ENCODE peak calls at places on chromosomes 16 and 17, in eight cellular contexts. Y, B, Q, D, V, C, J and Z are unnamed samples.

GRCh38 chr16:88066680-88067529 is 115.7 kb downstream of the BANP start:
- DNase-seq in C (no peak), B (no peak), V (no peak), J (peak), D (no peak), Y (no peak), Q (no peak), Z (no peak)

GRCh38 chr17:14052886-14053615 is 16.3 kb upstream of the COX10 start:
- DNase-seq in Q (no peak), D (peak), V (peak), C (peak), Y (no peak), B (no peak), J (no peak), Z (no peak)

GRCh38 chr16:88866151-88866920 is at the start of gene PABPN1L:
- DNase-seq in C (no peak), Q (no peak), V (no peak), J (no peak), B (no peak), Y (no peak), D (no peak), Z (peak)

GRCh38 chr16:54098247-54098646 is 188.3 kb downstream of the IRX3 start:
- DNase-seq in Q (no peak), V (no peak), Y (no peak), D (no peak), J (no peak), C (no peak), B (no peak), Z (no peak)

GRCh38 chr16:81487301-81487720 is 42.7 kb downstream of the CMIP start:
- DNase-seq in Y (no peak), J (peak), D (no peak), C (no peak), B (no peak), V (no peak), Q (no peak), Z (no peak)

GRCh38 chr17:33848433-33848832 is 406.7 kb upstream of the CCL2 start:
- DNase-seq in C (no peak), Q (no peak), J (no peak), V (no peak), B (no peak), Y (no peak), D (no peak), Z (no peak)

GRCh38 chr17:9350083-9350482 is 225.5 kb downstream of the STX8 start:
- DNase-seq in Y (no peak), D (peak), Q (no peak), B (peak), C (no peak), V (no peak), J (no peak), Z (no peak)

GRCh38 chr17:17416007-17416399 is 60.8 kb upstream of the MED9 start:
- DNase-seq in Q (peak), J (no peak), Y (no peak), B (peak), V (peak), C (no peak), D (peak), Z (peak)

GRCh38 chr17:75109407-75110236 is at the start of gene ARMC7:
- DNase-seq in D (peak), J (peak), V (peak), Q (peak), B (peak), Y (peak), C (peak), Z (peak)

GRCh38 chr16:57630931-57631845 is 2.8 kb downstream of the ADGRG1 start:
- DNase-seq in V (no peak), C (no peak), J (no peak), B (no peak), Q (no peak), Y (no peak), D (no peak), Z (no peak)

GRCh38 chr16:67675579-67675935 is 8.9 kb downstream of the C16orf86 start:
- DNase-seq in D (no peak), Q (no peak), V (no peak), C (no peak), J (no peak), Y (no peak), B (no peak), Z (no peak)

GRCh38 chr16:67672306-67672705 is 5.7 kb downstream of the C16orf86 start:
- DNase-seq in Y (no peak), C (no peak), J (no peak), Q (no peak), V (no peak), B (no peak), D (no peak), Z (no peak)

GRCh38 chr16:67674851-67675578 is 8.4 kb downstream of the C16orf86 start:
- DNase-seq in B (no peak), Q (no peak), C (no peak), Y (no peak), D (no peak), J (no peak), V (no peak), Z (no peak)

GRCh38 chr16:67672739-67673662 is 6.4 kb downstream of the C16orf86 start:
- DNase-seq in B (peak), V (peak), J (peak), Q (peak), D (peak), Y (peak), C (peak), Z (peak)

DNA sequence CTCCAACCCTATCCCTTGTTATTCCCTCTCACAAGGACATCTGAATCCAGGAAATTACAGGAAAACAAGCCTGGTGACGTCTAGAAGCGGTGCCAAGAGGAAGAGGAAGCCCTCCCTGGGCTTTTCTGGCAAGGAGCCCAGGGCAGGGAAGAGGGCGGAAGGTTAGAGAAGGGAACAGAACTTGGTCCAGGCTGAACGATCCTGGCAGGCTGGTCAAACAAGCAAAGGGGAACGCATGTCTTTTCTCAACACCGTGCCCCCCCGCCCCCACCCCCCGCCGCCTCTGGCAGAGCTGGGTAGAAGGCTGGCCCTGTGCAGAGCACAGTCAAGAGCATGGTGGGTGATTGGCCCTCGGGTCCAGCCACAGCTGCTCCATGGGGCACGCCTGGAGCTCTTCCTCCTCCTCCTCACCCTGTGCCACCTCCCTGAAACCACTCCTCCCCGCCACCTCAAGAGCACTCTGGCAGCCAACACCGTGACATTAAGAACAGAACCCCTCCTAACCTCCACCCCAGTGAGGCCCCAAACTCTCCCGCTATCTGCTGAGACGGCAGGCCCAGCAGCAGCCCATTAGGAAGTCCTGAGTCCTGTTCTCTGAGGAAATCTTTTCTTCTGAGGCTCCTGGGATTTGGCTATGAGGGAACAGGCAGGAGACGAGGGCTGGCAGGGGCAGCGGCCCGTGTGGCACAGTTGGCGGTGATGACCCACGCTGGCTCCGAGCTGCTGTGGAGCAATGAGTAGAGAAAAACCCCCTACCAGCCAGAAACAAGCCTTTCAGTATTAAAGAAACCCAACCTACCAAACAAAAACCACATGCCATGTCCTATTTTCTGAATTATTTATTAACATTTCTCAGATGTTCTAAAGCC is 7.3 kb downstream of the C16orf86 start:
- DNase-seq in Y (peak), D (peak), C (no peak), B (no peak), J (peak), Q (peak), V (no peak), Z (no peak)
- H3K27ac ChIP-seq in Y (peak), D (no peak), C (peak), B (no peak), J (peak), Q (peak), V (peak), Z (no peak)

DNA sequence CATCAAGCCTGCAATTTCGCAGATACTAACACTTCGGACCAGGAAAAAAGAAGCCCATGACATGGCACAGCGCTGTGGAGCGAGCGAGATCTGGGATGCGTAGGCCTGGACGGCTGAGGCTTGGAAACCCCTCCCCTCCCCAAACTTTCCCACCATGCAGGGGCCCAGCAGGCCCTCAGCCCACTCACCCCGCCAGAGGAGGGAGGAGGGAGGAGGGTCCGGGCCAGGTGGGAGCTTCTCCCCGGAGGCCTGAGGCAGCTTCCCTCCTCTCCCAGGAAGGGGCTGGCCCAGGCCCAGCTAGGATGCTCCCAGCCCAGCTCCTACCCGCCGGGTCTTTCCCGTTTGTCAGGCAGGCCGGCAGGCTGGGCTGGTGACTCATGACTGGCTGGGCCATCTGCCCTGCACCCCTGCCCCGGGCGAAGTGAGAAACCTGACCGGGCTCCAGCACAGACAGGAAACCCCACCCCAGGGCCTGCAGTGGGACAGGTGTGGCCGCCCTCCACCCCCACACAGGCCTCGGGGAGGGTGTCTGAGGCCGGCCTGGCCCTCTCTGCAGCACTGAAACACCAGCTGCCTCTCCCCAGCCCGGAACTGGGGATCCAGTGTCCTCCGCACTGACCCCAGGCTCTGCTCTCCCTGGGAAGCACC is 34.3 kb upstream of the SLC38A10 start:
- DNase-seq in C (peak), B (peak), V (peak), Y (peak), J (peak), D (peak), Q (peak), Z (peak)
- H3K4me3 ChIP-seq in C (no peak), B (peak), V (no peak), Y (peak), J (peak), D (no peak), Q (no peak), Z (no peak)

DNA sequence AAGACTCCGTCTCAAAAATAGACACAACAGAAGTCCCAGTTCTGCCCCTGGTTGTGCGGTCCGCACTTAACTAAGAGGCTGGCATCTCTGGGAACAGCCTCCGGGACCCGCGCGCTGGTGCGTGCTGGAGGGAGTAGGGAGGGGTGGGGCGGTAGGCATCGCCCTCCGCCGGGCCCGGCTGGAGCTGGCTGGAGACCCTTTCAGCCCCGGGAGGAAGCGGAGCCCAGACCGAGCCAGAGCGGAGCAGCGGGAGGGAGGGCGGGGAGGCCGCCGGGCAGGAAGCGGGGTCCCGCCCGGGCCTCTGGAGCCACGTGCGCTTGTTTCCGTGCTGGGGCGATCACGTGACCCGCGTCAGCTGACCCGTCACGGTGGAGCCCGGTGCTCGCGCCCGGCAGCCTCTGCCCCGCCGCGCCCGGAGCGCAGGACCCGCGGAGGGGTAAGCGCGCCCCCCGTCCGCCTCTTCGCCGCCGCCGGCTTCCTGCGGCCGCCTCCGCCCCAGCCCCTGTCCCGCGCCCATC is at the start of gene WDR81:
- DNase-seq in B (peak), D (peak), V (peak), Y (peak), J (peak), C (peak), Q (peak), Z (peak)
- H3K27ac ChIP-seq in B (peak), D (peak), V (peak), Y (peak), J (peak), C (peak), Q (peak), Z (peak)

DNA sequence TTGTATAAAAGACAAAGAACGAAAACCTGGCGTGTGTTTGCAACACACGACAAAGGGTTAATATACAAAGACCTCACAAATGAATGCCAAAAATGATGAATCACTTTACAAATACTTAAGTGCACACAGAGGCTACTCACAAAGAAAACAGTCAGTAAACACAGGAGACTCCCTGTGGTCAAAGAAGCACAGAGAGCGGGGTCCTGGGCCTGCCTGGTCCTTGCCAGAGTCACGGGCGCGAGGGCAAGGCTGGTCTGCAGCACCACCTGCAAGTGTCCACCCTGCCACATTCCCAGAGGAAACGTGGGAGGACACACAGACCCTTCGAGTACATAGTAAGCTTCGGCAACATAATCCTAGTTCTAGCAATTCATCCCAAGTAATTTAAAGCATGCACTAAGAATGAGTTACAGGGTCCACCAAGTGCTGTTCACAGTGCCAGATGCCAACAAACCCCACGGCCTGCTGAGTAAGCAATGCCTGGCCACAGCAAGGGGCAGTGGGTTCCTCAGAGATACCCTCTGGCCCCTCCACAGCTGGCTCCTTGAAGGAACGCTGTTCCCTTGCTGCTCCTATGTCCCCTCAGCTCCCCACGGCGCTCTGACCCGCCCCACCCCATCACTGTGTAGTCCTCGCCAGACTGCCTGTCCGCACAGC is 24.6 kb upstream of the FAAP100 start:
- DNase-seq in C (no peak), J (no peak), V (no peak), Q (no peak), Y (no peak), B (peak), D (peak), Z (no peak)
- H3K4me3 ChIP-seq in C (no peak), J (peak), V (no peak), Q (no peak), Y (no peak), B (peak), D (peak), Z (no peak)

GRCh38 chr16:71287903-71288302 is 1.3 kb downstream of the CMTR2 start:
- DNase-seq in V (peak), J (no peak), D (no peak), Q (no peak), C (no peak), B (no peak), Y (no peak), Z (no peak)

GRCh38 chr16:71283612-71284011 is 5.6 kb downstream of the CMTR2 start:
- DNase-seq in J (no peak), D (no peak), B (no peak), Y (no peak), C (no peak), Q (no peak), V (no peak), Z (no peak)

GRCh38 chr16:71287454-71287853 is 1.7 kb downstream of the CMTR2 start:
- DNase-seq in B (no peak), J (no peak), Q (no peak), C (no peak), Y (no peak), V (no peak), D (no peak), Z (no peak)

GRCh38 chr16:71288570-71288889 is 672 bp downstream of the CMTR2 start:
- DNase-seq in Y (no peak), J (no peak), D (no peak), Q (no peak), C (no peak), B (peak), V (peak), Z (no peak)

GRCh38 chr16:71282943-71283342 is 6.3 kb downstream of the CMTR2 start:
- DNase-seq in Y (no peak), C (no peak), V (no peak), J (no peak), D (no peak), Q (no peak), B (no peak), Z (no peak)
- H3K27ac ChIP-seq in Y (no peak), C (no peak), V (no peak), J (no peak), D (no peak), Q (no peak), B (no peak), Z (no peak)

GRCh38 chr17:63928966-63929695 is 3.0 kb downstream of the CD79B start:
- DNase-seq in J (no peak), Q (peak), B (no peak), Y (no peak), C (no peak), V (no peak), D (no peak), Z (no peak)
- H3K4me3 ChIP-seq in J (no peak), Q (no peak), B (no peak), Y (no peak), C (no peak), V (no peak), D (no peak), Z (no peak)

GRCh38 chr17:81977211-81978091 is at the start of gene ASPSCR1:
- DNase-seq in J (peak), D (peak), Q (peak), V (peak), B (peak), Y (peak), C (peak), Z (peak)
- H3K27ac ChIP-seq in J (peak), D (peak), Q (peak), V (peak), B (peak), Y (peak), C (peak), Z (peak)

GRCh38 chr16:29810699-29811169 is 1.3 kb upstream of the PRRT2 start:
- DNase-seq in J (peak), Y (no peak), C (no peak), V (no peak), B (no peak), D (no peak), Q (no peak), Z (no peak)
- H3K4me3 ChIP-seq in J (peak), Y (peak), C (no peak), V (no peak), B (no peak), D (peak), Q (peak), Z (peak)